ENCODE peak calls at places on chromosomes 7 and 10, in six cellular contexts. R is IMR-90, M is astrocyte, S is fibroblast of lung, W is lower lobe of right lung, K is endodermal cell. X is an unnamed sample.

GRCh38 chr10:91220954-91221696 is 662 bp downstream of the PCGF5 start:
- DNase-seq in R (peak), M (peak), S (peak), W (peak), K (no peak), X (no peak)

GRCh38 chr10:131997366-131998049 is 15.8 kb upstream of the BNIP3 start:
- DNase-seq in R (peak), M (no peak), S (peak), W (peak), K (peak), X (no peak)

GRCh38 chr10:3666525-3667302 is 118.3 kb downstream of the KLF6 start:
- DNase-seq in R (no peak), M (no peak), S (no peak), W (peak), K (no peak), X (no peak)

GRCh38 chr7:130486963-130487324 is 4.9 kb upstream of the MEST start:
- DNase-seq in R (no peak), M (no peak), S (no peak), W (no peak), K (no peak), X (no peak)

GRCh38 chr7:47379629-47380324 is 202.1 kb downstream of the TNS3 start:
- DNase-seq in R (peak), M (peak), S (peak), W (peak), K (peak), X (no peak)

GRCh38 chr7:39621261-39621660 is 2.1 kb upstream of the RALA start:
- DNase-seq in R (peak), M (peak), S (peak), W (no peak), K (no peak), X (no peak)

GRCh38 chr7:36653011-36653670 is 71.2 kb downstream of the AOAH start:
- DNase-seq in R (peak), M (peak), S (peak), W (no peak), K (no peak), X (no peak)

GRCh38 chr7:22725585-22725984 is 1.4 kb upstream of the IL6 start:
- DNase-seq in R (peak), M (no peak), S (peak), W (no peak), K (peak), X (no peak)

GRCh38 chr10:79391231-79392019 is 44.2 kb downstream of the PPIF start:
- DNase-seq in R (no peak), M (no peak), S (no peak), W (peak), K (peak), X (peak)

GRCh38 chr7:49848211-49848841 is 74.9 kb downstream of the VWC2 start:
- DNase-seq in R (no peak), M (no peak), S (peak), W (no peak), K (no peak), X (no peak)

GRCh38 chr7:28041508-28042314 is 138.9 kb downstream of the JAZF1 start:
- DNase-seq in R (peak), M (peak), S (peak), W (no peak), K (no peak), X (no peak)

GRCh38 chr7:96499532-96499931 is 177.6 kb upstream of the SLC25A13 start:
- DNase-seq in R (no peak), M (no peak), S (no peak), W (no peak), K (no peak), X (no peak)

GRCh38 chr7:114976666-114977065 is 54.8 kb downstream of the MDFIC start:
- DNase-seq in R (peak), M (peak), S (peak), W (no peak), K (no peak), X (no peak)

GRCh38 chr7:120550494-120551048 is 277.6 kb downstream of the KCND2 start:
- DNase-seq in R (no peak), M (peak), S (peak), W (no peak), K (no peak), X (no peak)

GRCh38 chr7:144028547-144028946 is 20.2 kb upstream of the OR2A5 start:
- DNase-seq in R (no peak), M (no peak), S (no peak), W (no peak), K (no peak), X (no peak)

GRCh38 chr7:108181073-108181985 is 51.2 kb upstream of the LAMB4 start:
- DNase-seq in R (peak), M (peak), S (peak), W (no peak), K (peak), X (no peak)

GRCh38 chr10:69232252-69232651 is 12.1 kb downstream of the HKDC1 start:
- DNase-seq in R (peak), M (peak), S (peak), W (no peak), K (peak), X (no peak)

GRCh38 chr7:100785878-100786277 is 41.4 kb downstream of the EPHB4 start:
- DNase-seq in R (no peak), M (no peak), S (no peak), W (no peak), K (peak), X (no peak)

GRCh38 chr10:45339896-45340295 is 24.5 kb upstream of the OR13A1 start:
- DNase-seq in R (no peak), M (no peak), S (no peak), W (no peak), K (no peak), X (no peak)

GRCh38 chr7:55488804-55489340 is 83.4 kb downstream of the VOPP1 start:
- DNase-seq in R (no peak), M (no peak), S (no peak), W (no peak), K (no peak), X (no peak)

GRCh38 chr7:14096159-14096558 is 106.7 kb upstream of the ETV1 start:
- DNase-seq in R (no peak), M (no peak), S (no peak), W (no peak), K (no peak), X (no peak)

GRCh38 chr10:53754851-53755250 is 982.3 kb upstream of the MBL2 start:
- DNase-seq in R (no peak), M (no peak), S (no peak), W (no peak), K (no peak), X (no peak)

GRCh38 chr7:152527610-152528032 is 91.8 kb upstream of the KMT2C start:
- DNase-seq in R (no peak), M (peak), S (peak), W (no peak), K (no peak), X (no peak)

GRCh38 chr7:46160861-46161260 is 239.8 kb upstream of the IGFBP3 start:
- DNase-seq in R (no peak), M (peak), S (peak), W (no peak), K (no peak), X (no peak)

GRCh38 chr7:15751191-15751701 is 64.8 kb upstream of the MEOX2 start:
- DNase-seq in R (no peak), M (no peak), S (peak), W (no peak), K (no peak), X (no peak)

GRCh38 chr7:155412416-155413253 is 45.3 kb upstream of the EN2 start:
- DNase-seq in R (peak), M (no peak), S (peak), W (peak), K (peak), X (no peak)

GRCh38 chr10:104028146-104028545 is 57.5 kb downstream of the COL17A1 start:
- DNase-seq in R (peak), M (no peak), S (peak), W (no peak), K (peak), X (no peak)

GRCh38 chr7:69568266-69568665 is 30.0 kb upstream of the AUTS2 start:
- DNase-seq in R (no peak), M (peak), S (peak), W (no peak), K (no peak), X (no peak)

GRCh38 chr7:7820939-7821338 is 102.5 kb upstream of the RPA3 start:
- DNase-seq in R (no peak), M (no peak), S (no peak), W (no peak), K (no peak), X (no peak)

GRCh38 chr7:50409856-50410468 is 40.2 kb downstream of the FIGNL1 start:
- DNase-seq in R (no peak), M (no peak), S (no peak), W (no peak), K (no peak), X (no peak)

GRCh38 chr10:31754803-31755624 is 173.6 kb downstream of the ARHGAP12 start:
- DNase-seq in R (no peak), M (no peak), S (no peak), W (no peak), K (peak), X (no peak)

GRCh38 chr7:145269418-145270161 is 433.7 kb upstream of the TPK1 start:
- DNase-seq in R (no peak), M (no peak), S (no peak), W (no peak), K (peak), X (no peak)

GRCh38 chr7:32516551-32517082 is 21.3 kb downstream of the AVL9 start:
- DNase-seq in R (no peak), M (peak), S (peak), W (no peak), K (no peak), X (no peak)

GRCh38 chr7:31055501-31055900 is 3.4 kb downstream of the ADCYAP1R1 start:
- DNase-seq in R (no peak), M (no peak), S (no peak), W (no peak), K (no peak), X (no peak)

GRCh38 chr7:29408841-29409243 is 154.8 kb upstream of the PRR15 start:
- DNase-seq in R (peak), M (peak), S (peak), W (no peak), K (peak), X (peak)

GRCh38 chr10:24208661-24209420 is at the start of gene KIAA1217:
- DNase-seq in R (peak), M (peak), S (peak), W (peak), K (peak), X (no peak)

GRCh38 chr7:6730343-6730633 is 23.5 kb upstream of the ZNF12 start:
- DNase-seq in R (peak), M (peak), S (no peak), W (no peak), K (no peak), X (no peak)
- H3K27ac ChIP-seq in R (peak), M (peak), S (peak), W (peak), K (no peak), X (peak)

GRCh38 chr10:6721480-6721879 is 141.4 kb upstream of the PRKCQ start:
- DNase-seq in R (peak), M (peak), S (peak), W (no peak), K (no peak), X (no peak)
- TF ChIP-seq CTCF in R (peak), M (no peak), S (peak), W (no peak), K (no peak), X (no peak)

GRCh38 chr7:80611779-80612178 is 26.7 kb upstream of the CD36 start:
- DNase-seq in R (peak), M (peak), S (peak), W (peak), K (no peak), X (no peak)
- H3K27ac ChIP-seq in R (no peak), M (no peak), S (no peak), W (no peak), K (no peak), X (no peak)

GRCh38 chr10:97737770-97738265 is 890 bp downstream of the ZFYVE27 start:
- DNase-seq in R (peak), M (peak), S (peak), W (no peak), K (no peak), X (no peak)

GRCh38 chr10:97738616-97739015 is 1.7 kb downstream of the ZFYVE27 start:
- DNase-seq in R (no peak), M (no peak), S (no peak), W (no peak), K (no peak), X (no peak)

GRCh38 chr10:97734021-97734420 is 2.9 kb upstream of the ZFYVE27 start:
- DNase-seq in R (no peak), M (no peak), S (no peak), W (no peak), K (no peak), X (no peak)

GRCh38 chr10:97736403-97736901 is 476 bp upstream of the ZFYVE27 start:
- DNase-seq in R (no peak), M (no peak), S (no peak), W (no peak), K (no peak), X (no peak)

DNA sequence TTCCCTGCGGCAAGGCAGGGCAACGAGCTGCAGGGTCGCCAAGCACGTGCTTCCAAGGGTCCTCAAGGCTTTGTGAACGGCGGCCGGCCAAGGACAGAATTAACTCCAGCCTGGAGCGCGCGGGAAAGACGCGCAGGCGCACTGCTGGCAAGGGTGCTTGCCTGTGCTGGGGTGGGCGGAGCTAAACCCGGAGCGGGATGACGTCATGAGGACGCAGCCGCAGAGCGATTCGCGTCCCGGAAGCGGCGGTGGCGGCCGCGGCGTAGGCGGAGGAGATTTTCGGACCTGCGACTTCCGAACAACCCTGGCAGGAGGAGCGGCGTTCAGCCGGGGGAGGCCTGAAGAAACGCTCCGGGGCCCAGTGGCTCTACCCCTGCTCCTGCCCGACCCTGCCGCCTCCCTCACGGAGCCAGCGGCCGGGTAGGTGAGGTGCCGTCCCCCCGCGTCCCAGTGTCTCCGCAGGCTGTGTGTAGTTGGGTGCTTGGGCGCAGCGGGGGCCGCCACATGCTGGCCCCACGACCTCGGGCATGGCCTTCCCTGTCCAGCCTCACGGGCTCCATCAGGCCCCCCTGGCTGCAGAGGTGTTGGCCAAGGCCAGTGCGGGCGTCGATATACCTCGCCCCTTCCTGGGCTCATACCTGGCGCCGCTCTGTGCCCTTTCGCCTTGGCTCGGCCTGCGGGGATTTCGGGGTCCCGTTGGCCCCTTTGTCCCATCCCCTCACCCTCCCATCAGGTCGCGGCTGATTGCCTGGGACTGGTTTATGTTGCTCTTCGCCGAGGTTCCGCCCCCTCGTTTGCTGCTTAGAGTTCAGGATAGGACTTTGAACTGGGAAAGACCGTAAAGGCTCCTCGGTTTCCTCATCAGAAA is at the start of gene ZFYVE27:
- DNase-seq in R (peak), M (peak), S (peak), W (peak), K (peak), X (peak)
- TF ChIP-seq CTCF in R (no peak), M (no peak), S (no peak), W (no peak), K (no peak), X (no peak)

GRCh38 chr10:8946451-8946850 is 892.0 kb downstream of the GATA3 start:
- DNase-seq in R (no peak), M (no peak), S (no peak), W (no peak), K (no peak), X (no peak)

GRCh38 chr10:8956400-8956799 is 901.9 kb downstream of the GATA3 start:
- DNase-seq in R (no peak), M (no peak), S (no peak), W (no peak), K (no peak), X (no peak)

GRCh38 chr10:8950978-8951377 is 896.5 kb downstream of the GATA3 start:
- DNase-seq in R (no peak), M (no peak), S (no peak), W (no peak), K (no peak), X (no peak)

DNA sequence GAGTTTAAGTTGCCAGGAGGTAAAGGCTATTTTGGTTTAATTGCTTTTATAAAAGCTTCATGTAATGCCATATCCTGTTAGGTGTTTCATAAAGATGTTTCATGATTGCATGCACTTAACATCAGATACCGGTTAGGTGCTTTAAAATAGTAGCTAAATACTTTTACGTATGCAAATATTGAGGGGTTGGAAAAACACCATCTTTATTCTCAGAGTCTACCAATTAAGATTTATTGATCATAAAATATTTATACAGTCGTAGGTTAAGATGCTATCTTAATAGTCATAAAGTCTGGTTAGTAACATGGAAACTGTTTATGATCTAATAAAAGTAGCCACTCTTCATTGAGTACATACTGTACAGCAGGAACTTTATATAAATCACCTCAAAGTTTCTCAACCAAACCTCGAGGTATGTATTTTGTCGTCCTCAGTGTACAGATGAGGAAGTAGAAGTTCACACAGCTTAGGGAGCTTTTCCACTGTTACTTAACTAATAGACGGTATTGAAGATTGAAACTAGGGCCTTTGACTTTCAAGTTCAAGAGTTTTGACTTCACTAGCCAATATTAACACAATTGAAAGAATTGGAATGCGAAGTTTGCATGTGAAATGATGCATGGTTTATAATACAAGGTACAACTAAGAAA is 897.1 kb downstream of the GATA3 start:
- DNase-seq in R (no peak), M (no peak), S (no peak), W (no peak), K (no peak), X (no peak)
- H3K27ac ChIP-seq in R (no peak), M (no peak), S (no peak), W (no peak), K (no peak), X (no peak)

GRCh38 chr10:86389441-86390193 is 23.0 kb upstream of the GRID1 start:
- DNase-seq in R (peak), M (no peak), S (no peak), W (no peak), K (peak), X (no peak)
- TF ChIP-seq CTCF in R (no peak), M (no peak), S (no peak), W (no peak), K (peak), X (no peak)

GRCh38 chr7:129439963-129440625 is 5.9 kb downstream of the STRIP2 start:
- DNase-seq in R (no peak), M (no peak), S (no peak), W (no peak), K (no peak), X (no peak)

GRCh38 chr7:129438281-129438838 is 4.1 kb downstream of the STRIP2 start:
- DNase-seq in R (no peak), M (no peak), S (no peak), W (no peak), K (no peak), X (no peak)

GRCh38 chr7:129438839-129439640 is 4.8 kb downstream of the STRIP2 start:
- DNase-seq in R (peak), M (peak), S (peak), W (no peak), K (no peak), X (no peak)

DNA sequence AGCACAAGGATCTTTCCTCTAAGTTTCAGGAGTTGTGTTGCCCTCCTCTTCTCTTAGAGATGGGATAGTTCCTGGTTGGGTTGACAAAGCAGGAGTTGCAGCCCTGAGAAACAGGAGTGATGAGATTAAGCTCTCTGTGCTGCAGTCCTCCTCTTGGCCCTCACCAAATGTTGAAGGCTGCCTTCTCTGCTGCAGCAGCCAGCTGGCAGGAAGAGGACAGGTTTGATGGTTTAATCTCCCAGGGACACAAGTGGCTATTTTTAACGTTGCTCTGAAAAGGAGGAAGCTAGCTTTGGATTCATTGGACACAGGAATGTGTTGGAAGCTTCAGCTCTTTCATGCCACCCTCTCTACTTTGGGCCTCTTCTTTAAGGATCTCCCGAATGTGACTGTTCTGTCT is 9.4 kb downstream of the STRIP2 start:
- DNase-seq in R (no peak), M (no peak), S (no peak), W (no peak), K (no peak), X (no peak)
- H3K27ac ChIP-seq in R (no peak), M (no peak), S (no peak), W (no peak), K (no peak), X (no peak)